ENCODE peak calls at places on chromosomes 6 and 20, in four cellular contexts. One of them, this sample, is unnamed.

GRCh38 chr6:21053612-21054011 is 519.4 kb downstream of the CDKAL1 start:
- DNase-seq in SK-N-SH: no peak
- DNase-seq in HepG2: no peak
- DNase-seq in K562: no peak
- DNase-seq in this sample: no peak

GRCh38 chr20:2256132-2256531 is 39.7 kb upstream of the TGM3 start:
- DNase-seq in K562: no peak
- DNase-seq in HepG2: no peak
- DNase-seq in SK-N-SH: no peak
- DNase-seq in this sample: no peak

GRCh38 chr6:22367331-22367730 is 70.5 kb upstream of the PRL start:
- DNase-seq in SK-N-SH: no peak
- DNase-seq in HepG2: no peak
- DNase-seq in K562: no peak
- DNase-seq in this sample: no peak

GRCh38 chr6:3549314-3549940 is 92.6 kb upstream of the SLC22A23 start:
- DNase-seq in HepG2: no peak
- DNase-seq in SK-N-SH: no peak
- DNase-seq in K562: no peak
- DNase-seq in this sample: no peak

GRCh38 chr6:56954389-56955170 is at the start of gene BEND6:
- DNase-seq in K562: peak; percentile 90
- DNase-seq in SK-N-SH: peak; percentile 87
- DNase-seq in HepG2: peak; percentile 28
- DNase-seq in this sample: peak; percentile 67

GRCh38 chr6:105005446-105005845 is 48.5 kb downstream of the LIN28B start:
- DNase-seq in K562: no peak
- DNase-seq in HepG2: no peak
- DNase-seq in SK-N-SH: no peak
- DNase-seq in this sample: no peak

GRCh38 chr6:26017567-26017966 is 55.0 kb downstream of the TRIM38 start:
- DNase-seq in HepG2: no peak
- DNase-seq in K562: no peak
- DNase-seq in SK-N-SH: no peak
- DNase-seq in this sample: peak; percentile 83

GRCh38 chr6:162463573-162463972 is 264.0 kb downstream of the PRKN start:
- DNase-seq in SK-N-SH: no peak
- DNase-seq in HepG2: no peak
- DNase-seq in K562: no peak
- DNase-seq in this sample: no peak

GRCh38 chr6:40436685-40437604 is 150.2 kb downstream of the LRFN2 start:
- DNase-seq in HepG2: no peak
- DNase-seq in SK-N-SH: peak; percentile 66
- DNase-seq in K562: no peak
- DNase-seq in this sample: no peak

DNA sequence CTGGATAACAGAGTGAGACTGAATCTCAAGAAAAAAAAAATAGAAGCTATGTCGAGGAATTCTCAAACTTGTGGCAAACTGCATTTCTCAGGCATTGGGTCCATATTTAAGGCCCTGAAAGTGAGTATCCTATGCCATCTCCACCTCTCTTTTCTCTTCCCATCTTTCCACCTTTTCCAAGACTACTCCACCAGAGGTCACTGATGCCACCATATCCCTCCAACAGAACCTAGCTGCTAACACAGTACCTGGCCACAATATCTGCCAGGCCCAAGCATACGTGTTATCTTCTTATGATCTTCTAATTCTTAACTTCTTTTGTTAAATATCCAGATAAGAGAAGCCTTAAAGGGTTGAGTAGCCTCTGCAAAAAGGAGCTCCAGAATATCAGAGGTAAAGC is 8.2 kb upstream of the ADGRF4 start:
- DNase-seq in K562: no peak
- DNase-seq in SK-N-SH: no peak
- DNase-seq in HepG2: no peak
- DNase-seq in this sample: no peak
- TF ChIP-seq CTCF in K562: no peak
- TF ChIP-seq CTCF in SK-N-SH: no peak
- TF ChIP-seq CTCF in HepG2: peak; percentile 20
- TF ChIP-seq CTCF in this sample: no peak

GRCh38 chr20:61118429-61119224 is 133.4 kb upstream of the CDH4 start:
- DNase-seq in K562: no peak
- DNase-seq in SK-N-SH: no peak
- DNase-seq in HepG2: no peak
- DNase-seq in this sample: no peak

GRCh38 chr20:61119263-61119662 is 132.8 kb upstream of the CDH4 start:
- DNase-seq in SK-N-SH: no peak
- DNase-seq in HepG2: no peak
- DNase-seq in K562: no peak
- DNase-seq in this sample: no peak

GRCh38 chr20:61115627-61116026 is 136.4 kb upstream of the CDH4 start:
- DNase-seq in SK-N-SH: no peak
- DNase-seq in HepG2: no peak
- DNase-seq in K562: no peak
- DNase-seq in this sample: no peak

GRCh38 chr20:61114776-61115175 is 137.3 kb upstream of the CDH4 start:
- DNase-seq in HepG2: no peak
- DNase-seq in SK-N-SH: no peak
- DNase-seq in K562: no peak
- DNase-seq in this sample: no peak

GRCh38 chr20:61117725-61118124 is 134.3 kb upstream of the CDH4 start:
- DNase-seq in HepG2: no peak
- DNase-seq in SK-N-SH: no peak
- DNase-seq in K562: no peak
- DNase-seq in this sample: no peak
- TF ChIP-seq FOXJ3 in HepG2: no peak
- TF ChIP-seq FOXJ3 in SK-N-SH: no peak
- TF ChIP-seq FOXJ3 in K562: no peak
- TF ChIP-seq FOXJ3 in this sample: no peak

GRCh38 chr6:130276507-130276906 is 53.8 kb upstream of the SAMD3 start:
- DNase-seq in K562: no peak
- DNase-seq in HepG2: no peak
- DNase-seq in SK-N-SH: no peak
- DNase-seq in this sample: no peak

GRCh38 chr6:130288065-130288464 is 65.3 kb upstream of the SAMD3 start:
- DNase-seq in SK-N-SH: no peak
- DNase-seq in K562: no peak
- DNase-seq in HepG2: no peak
- DNase-seq in this sample: no peak

GRCh38 chr6:130282234-130282995 is 59.7 kb upstream of the SAMD3 start:
- DNase-seq in HepG2: peak; percentile 9
- DNase-seq in SK-N-SH: peak; percentile 1
- DNase-seq in K562: no peak
- DNase-seq in this sample: no peak
- TF ChIP-seq CTCF in HepG2: no peak
- TF ChIP-seq CTCF in SK-N-SH: peak; percentile 47
- TF ChIP-seq CTCF in K562: peak; percentile 39
- TF ChIP-seq CTCF in this sample: peak; percentile 14

GRCh38 chr6:79301290-79301689 is 66.8 kb upstream of the HMGN3 start:
- DNase-seq in SK-N-SH: no peak
- DNase-seq in HepG2: no peak
- DNase-seq in K562: no peak
- DNase-seq in this sample: no peak
- TF ChIP-seq FOXJ3 in SK-N-SH: no peak
- TF ChIP-seq FOXJ3 in HepG2: no peak
- TF ChIP-seq FOXJ3 in K562: no peak
- TF ChIP-seq FOXJ3 in this sample: no peak